ENCODE peak calls at places on chromosome 4, in five cellular contexts. F is Calu3; J is fibroblast of the conjunctiva; Y is renal cortical epithelial cell; A is activated T-cell treated with anti-CD3 and anti-CD28 coated beads, Interleukin-2, amount 50 U/mL, for 72 hours. Z is an unnamed sample.

GRCh38 chr4:139767168-139767567 is 101.5 kb downstream of the MGST2 start:
- DNase-seq in A (no peak), J (no peak), Y (peak; percentile 91), F (no peak), Z (no peak)

GRCh38 chr4:20020049-20020448 is 231.7 kb upstream of the SLIT2 start:
- DNase-seq in A (no peak), F (no peak), Y (no peak), J (no peak), Z (no peak)

GRCh38 chr4:7285244-7286122 is 93.1 kb downstream of the SORCS2 start:
- DNase-seq in F (no peak), A (no peak), J (no peak), Y (no peak), Z (no peak)

GRCh38 chr4:10245761-10246160 is 129.2 kb upstream of the WDR1 start:
- DNase-seq in Y (no peak), A (no peak), J (no peak), F (no peak), Z (no peak)

GRCh38 chr4:913280-913618 is 18.9 kb downstream of the GAK start:
- DNase-seq in J (no peak), F (no peak), Y (no peak), A (no peak), Z (no peak)

GRCh38 chr4:101400096-101400495 is 52.8 kb upstream of the PPP3CA start:
- DNase-seq in A (peak; percentile 48), J (no peak), Y (peak; percentile 18), F (no peak), Z (no peak)

GRCh38 chr4:78627966-78628678 is 76.6 kb downstream of the ANXA3 start:
- DNase-seq in A (no peak), F (no peak), J (no peak), Y (no peak), Z (no peak)

GRCh38 chr4:79528241-79528706 is 120.2 kb upstream of the GK2 start:
- DNase-seq in F (peak; percentile 6), Y (peak; percentile 11), J (no peak), A (peak; percentile 5), Z (no peak)

GRCh38 chr4:4662230-4662629 is 120.4 kb upstream of the STX18 start:
- DNase-seq in Y (no peak), J (no peak), A (no peak), F (no peak), Z (no peak)

GRCh38 chr4:8644966-8645752 is 52.6 kb downstream of the CPZ start:
- DNase-seq in F (no peak), Y (no peak), J (no peak), A (no peak), Z (no peak)

GRCh38 chr4:82898322-82899243 is 2.0 kb upstream of the THAP9 start:
- DNase-seq in J (peak; percentile 79), Y (peak; percentile 84), A (no peak), F (no peak), Z (no peak)

GRCh38 chr4:160026720-160027119 is 923.8 kb downstream of the RAPGEF2 start:
- DNase-seq in F (peak; percentile 29), J (no peak), A (no peak), Y (peak; percentile 89), Z (peak; percentile 39)

GRCh38 chr4:62548108-62548524 is 1348.0 kb downstream of the ADGRL3 start:
- DNase-seq in Y (no peak), J (no peak), F (no peak), A (no peak), Z (no peak)

GRCh38 chr4:112075129-112075753 is 70.0 kb upstream of the FAM241A start:
- DNase-seq in Y (peak; percentile 66), F (peak; percentile 30), J (peak; percentile 31), A (peak; percentile 18), Z (peak; percentile 67)

GRCh38 chr4:76677571-76678326 is 220.2 kb downstream of the SOWAHB start:
- DNase-seq in Y (no peak), J (no peak), F (no peak), A (no peak), Z (no peak)

GRCh38 chr4:38967260-38968095 is 64.7 kb downstream of the TMEM156 start:
- DNase-seq in F (no peak), Y (peak; percentile 96), A (no peak), J (peak; percentile 98), Z (peak; percentile 74)

GRCh38 chr4:183765121-183765990 is 106.3 kb downstream of the TRAPPC11 start:
- DNase-seq in Y (peak; percentile 58), A (no peak), J (no peak), F (no peak), Z (no peak)

GRCh38 chr4:80694178-80694577 is 336.3 kb upstream of the BMP3 start:
- DNase-seq in Y (peak; percentile 37), A (no peak), F (peak; percentile 11), J (no peak), Z (no peak)

GRCh38 chr4:75514949-75515612 is 808 bp downstream of the THAP6 start:
- DNase-seq in J (no peak), A (peak; percentile 4), F (peak; percentile 4), Y (no peak), Z (no peak)

GRCh38 chr4:123405212-123405856 is 8.7 kb downstream of the SPRY1 start:
- DNase-seq in A (no peak), J (no peak), F (no peak), Y (no peak), Z (no peak)

GRCh38 chr4:40933272-40934053 is 183.7 kb downstream of the NSUN7 start:
- DNase-seq in J (no peak), F (no peak), Y (no peak), A (no peak), Z (no peak)

GRCh38 chr4:9703391-9703790 is 78.0 kb upstream of the DRD5 start:
- DNase-seq in Y (peak; percentile 17), A (peak; percentile 74), J (no peak), F (peak; percentile 65), Z (peak; percentile 52)